ENCODE peak calls at places on chromosomes 6 and 20, in seven cellular contexts. E is COR-L47; Q is NCI-H2081; Z is NCI-H2171 treated with DMSO at 0.1 percent for 48 hours; M is adrenal gland; W is CD8-positive, alpha-beta memory T cell; S is NCI-H1092. K is an unnamed sample.

GRCh38 chr6:2526766-2527165 is 224.0 kb downstream of the MYLK4 start:
- DNase-seq in E (no peak), Q (no peak), Z (no peak), M (no peak), W (no peak), S (no peak), K (no peak)

GRCh38 chr20:47727170-47727880 is 58.0 kb downstream of the SULF2 start:
- DNase-seq in E (no peak), Q (no peak), Z (no peak), M (peak; percentile 41), W (peak; percentile 32), S (no peak), K (peak; percentile 73)

GRCh38 chr6:51273228-51273961 is 454.7 kb downstream of the TFAP2B start:
- DNase-seq in E (no peak), Q (no peak), Z (no peak), M (peak; percentile 2), W (no peak), S (no peak), K (no peak)

GRCh38 chr20:7741866-7742265 is 198.4 kb downstream of the HAO1 start:
- DNase-seq in E (no peak), Q (no peak), Z (no peak), M (no peak), W (no peak), S (no peak), K (no peak)

GRCh38 chr6:111631930-111632460 is 26.3 kb upstream of the TRAF3IP2 start:
- DNase-seq in E (no peak), Q (no peak), Z (peak; percentile 30), M (no peak), W (no peak), S (no peak), K (no peak)

GRCh38 chr6:111950661-111951426 is 77.6 kb upstream of the FYN start:
- DNase-seq in E (peak; percentile 80), Q (peak; percentile 78), Z (peak; percentile 55), M (no peak), W (no peak), S (peak; percentile 95), K (no peak)

GRCh38 chr6:24664049-24664987 is 2.4 kb downstream of the TDP2 start:
- DNase-seq in E (no peak), Q (no peak), Z (no peak), M (no peak), W (no peak), S (no peak), K (no peak)

GRCh38 chr20:51888186-51888790 is 86.0 kb upstream of the SALL4 start:
- DNase-seq in E (no peak), Q (no peak), Z (no peak), M (no peak), W (no peak), S (no peak), K (no peak)

GRCh38 chr6:144138542-144138941 is 11.8 kb upstream of the STX11 start:
- DNase-seq in E (no peak), Q (no peak), Z (no peak), M (no peak), W (no peak), S (no peak), K (no peak)

GRCh38 chr20:7375905-7376304 is 564.4 kb downstream of the HAO1 start:
- DNase-seq in E (no peak), Q (peak; percentile 2), Z (peak; percentile 26), M (no peak), W (no peak), S (no peak), K (no peak)

GRCh38 chr6:156617376-156617775 is 159.8 kb upstream of the ARID1B start:
- DNase-seq in E (no peak), Q (no peak), Z (peak; percentile 39), M (peak; percentile 80), W (no peak), S (no peak), K (no peak)

GRCh38 chr6:139230421-139230840 is 61.4 kb downstream of the TXLNB start:
- DNase-seq in E (peak; percentile 81), Q (peak; percentile 71), Z (peak; percentile 83), M (no peak), W (no peak), S (peak; percentile 34), K (no peak)

GRCh38 chr20:21681219-21681931 is 24.1 kb upstream of the PAX1 start:
- DNase-seq in E (no peak), Q (no peak), Z (no peak), M (no peak), W (no peak), S (no peak), K (no peak)

GRCh38 chr6:15427360-15428070 is 181.6 kb downstream of the JARID2 start:
- DNase-seq in E (no peak), Q (no peak), Z (no peak), M (no peak), W (no peak), S (no peak), K (no peak)

GRCh38 chr6:122580731-122581130 is 29.5 kb upstream of the PKIB start:
- DNase-seq in E (peak; percentile 39), Q (no peak), Z (no peak), M (no peak), W (no peak), S (no peak), K (no peak)

GRCh38 chr20:11906626-11907480 is 10.8 kb upstream of the BTBD3 start:
- DNase-seq in E (no peak), Q (no peak), Z (peak; percentile 52), M (no peak), W (no peak), S (no peak), K (no peak)

GRCh38 chr6:109580519-109580918 is 97.5 kb upstream of the ZBTB24 start:
- DNase-seq in E (no peak), Q (no peak), Z (no peak), M (no peak), W (no peak), S (no peak), K (no peak)